ENCODE peak calls at places on chromosome 13, in four cellular contexts. One of them, this sample, is unnamed.

GRCh38 chr13:93745884-93746283 is 519.3 kb downstream of the GPC6 start:
- DNase-seq in CD4-positive, alpha-beta T cell: no peak
- DNase-seq in lung: no peak
- DNase-seq in caudate nucleus: no peak
- DNase-seq in this sample: no peak

GRCh38 chr13:26340812-26341211 is 86.9 kb downstream of the CDK8 start:
- DNase-seq in caudate nucleus: no peak
- DNase-seq in CD4-positive, alpha-beta T cell: no peak
- DNase-seq in lung: no peak
- DNase-seq in this sample: no peak

GRCh38 chr13:48950507-48950886 is 25.2 kb upstream of the FNDC3A start:
- DNase-seq in lung: no peak
- DNase-seq in CD4-positive, alpha-beta T cell: no peak
- DNase-seq in caudate nucleus: no peak
- DNase-seq in this sample: no peak

GRCh38 chr13:111602874-111603273 is 282.4 kb downstream of the TEX29 start:
- DNase-seq in caudate nucleus: no peak
- DNase-seq in lung: no peak
- DNase-seq in CD4-positive, alpha-beta T cell: no peak
- DNase-seq in this sample: no peak

GRCh38 chr13:49810825-49811526 is 18.5 kb upstream of the KPNA3 start:
- DNase-seq in caudate nucleus: no peak
- DNase-seq in lung: no peak
- DNase-seq in CD4-positive, alpha-beta T cell: no peak
- DNase-seq in this sample: no peak

GRCh38 chr13:110001622-110002275 is 215.4 kb upstream of the IRS2 start:
- DNase-seq in lung: no peak
- DNase-seq in caudate nucleus: no peak
- DNase-seq in CD4-positive, alpha-beta T cell: no peak
- DNase-seq in this sample: no peak

GRCh38 chr13:45415112-45415511 is 3.1 kb downstream of the SLC25A30 start:
- DNase-seq in caudate nucleus: no peak
- DNase-seq in lung: no peak
- DNase-seq in CD4-positive, alpha-beta T cell: no peak
- DNase-seq in this sample: no peak

GRCh38 chr13:108915095-108915633 is 285.8 kb downstream of the MYO16 start:
- DNase-seq in lung: no peak
- DNase-seq in caudate nucleus: no peak
- DNase-seq in CD4-positive, alpha-beta T cell: no peak
- DNase-seq in this sample: no peak

GRCh38 chr13:36420437-36420891 is 11.8 kb upstream of the CCNA1 start:
- DNase-seq in CD4-positive, alpha-beta T cell: peak
- DNase-seq in caudate nucleus: peak
- DNase-seq in lung: peak
- DNase-seq in this sample: peak

GRCh38 chr13:28819748-28820098 is 416 bp upstream of the MTUS2 start:
- DNase-seq in lung: no peak
- DNase-seq in CD4-positive, alpha-beta T cell: peak
- DNase-seq in caudate nucleus: peak
- DNase-seq in this sample: no peak

GRCh38 chr13:98890920-98891319 is 86.9 kb downstream of the DOCK9 start:
- DNase-seq in caudate nucleus: no peak
- DNase-seq in lung: no peak
- DNase-seq in CD4-positive, alpha-beta T cell: no peak
- DNase-seq in this sample: no peak

GRCh38 chr13:98466634-98467236 is 110.2 kb downstream of the STK24 start:
- DNase-seq in CD4-positive, alpha-beta T cell: peak
- DNase-seq in caudate nucleus: no peak
- DNase-seq in lung: no peak
- DNase-seq in this sample: no peak

GRCh38 chr13:75798353-75799245 is 162.5 kb downstream of the LMO7 start:
- DNase-seq in CD4-positive, alpha-beta T cell: no peak
- DNase-seq in caudate nucleus: no peak
- DNase-seq in lung: no peak
- DNase-seq in this sample: no peak

GRCh38 chr13:26919311-26919710 is 158.7 kb upstream of the GPR12 start:
- DNase-seq in CD4-positive, alpha-beta T cell: no peak
- DNase-seq in caudate nucleus: no peak
- DNase-seq in lung: no peak
- DNase-seq in this sample: no peak

GRCh38 chr13:80100636-80101035 is 240.3 kb downstream of the SPRY2 start:
- DNase-seq in CD4-positive, alpha-beta T cell: no peak
- DNase-seq in caudate nucleus: no peak
- DNase-seq in lung: no peak
- DNase-seq in this sample: no peak

GRCh38 chr13:110562696-110563462 is 1.4 kb upstream of the RAB20 start:
- DNase-seq in caudate nucleus: no peak
- DNase-seq in lung: no peak
- DNase-seq in CD4-positive, alpha-beta T cell: no peak
- DNase-seq in this sample: no peak

GRCh38 chr13:97430296-97430695 is 3.7 kb upstream of the RAP2A start:
- DNase-seq in lung: no peak
- DNase-seq in caudate nucleus: no peak
- DNase-seq in CD4-positive, alpha-beta T cell: no peak
- DNase-seq in this sample: no peak

GRCh38 chr13:77697208-77698103 is at the start of gene SLAIN1:
- DNase-seq in caudate nucleus: peak
- DNase-seq in lung: peak
- DNase-seq in CD4-positive, alpha-beta T cell: peak
- DNase-seq in this sample: peak

GRCh38 chr13:97068964-97069815 is 74.9 kb upstream of the OXGR1 start:
- DNase-seq in lung: no peak
- DNase-seq in caudate nucleus: no peak
- DNase-seq in CD4-positive, alpha-beta T cell: no peak
- DNase-seq in this sample: no peak

GRCh38 chr13:46640843-46641242 is 87.9 kb downstream of the LRCH1 start:
- DNase-seq in CD4-positive, alpha-beta T cell: no peak
- DNase-seq in lung: no peak
- DNase-seq in caudate nucleus: no peak
- DNase-seq in this sample: no peak

GRCh38 chr13:70191034-70191433 is 82.8 kb upstream of the KLHL1 start:
- DNase-seq in caudate nucleus: no peak
- DNase-seq in lung: no peak
- DNase-seq in CD4-positive, alpha-beta T cell: no peak
- DNase-seq in this sample: no peak

GRCh38 chr13:38979891-38980627 is 10.6 kb downstream of the STOML3 start:
- DNase-seq in CD4-positive, alpha-beta T cell: no peak
- DNase-seq in lung: no peak
- DNase-seq in caudate nucleus: peak
- DNase-seq in this sample: peak

GRCh38 chr13:39016087-39016486 is 21.8 kb downstream of the PROSER1 start:
- DNase-seq in CD4-positive, alpha-beta T cell: no peak
- DNase-seq in lung: no peak
- DNase-seq in caudate nucleus: no peak
- DNase-seq in this sample: no peak

GRCh38 chr13:101893021-101893420 is 440.5 kb downstream of the ITGBL1 start:
- DNase-seq in lung: no peak
- DNase-seq in caudate nucleus: no peak
- DNase-seq in CD4-positive, alpha-beta T cell: no peak
- DNase-seq in this sample: no peak

GRCh38 chr13:109833071-109833470 is 46.7 kb upstream of the IRS2 start:
- DNase-seq in lung: no peak
- DNase-seq in CD4-positive, alpha-beta T cell: no peak
- DNase-seq in caudate nucleus: no peak
- DNase-seq in this sample: no peak

GRCh38 chr13:64591981-64592380 is 2638.2 kb downstream of the PCDH9 start:
- DNase-seq in caudate nucleus: no peak
- DNase-seq in CD4-positive, alpha-beta T cell: no peak
- DNase-seq in lung: no peak
- DNase-seq in this sample: no peak

GRCh38 chr13:43316997-43317396 is 293.6 kb downstream of the DNAJC15 start:
- DNase-seq in caudate nucleus: peak
- DNase-seq in CD4-positive, alpha-beta T cell: no peak
- DNase-seq in lung: no peak
- DNase-seq in this sample: no peak

GRCh38 chr13:65188691-65189090 is 2041.4 kb downstream of the PCDH9 start:
- DNase-seq in CD4-positive, alpha-beta T cell: no peak
- DNase-seq in caudate nucleus: no peak
- DNase-seq in lung: no peak
- DNase-seq in this sample: no peak

GRCh38 chr13:66402546-66402945 is 827.6 kb downstream of the PCDH9 start:
- DNase-seq in lung: no peak
- DNase-seq in CD4-positive, alpha-beta T cell: no peak
- DNase-seq in caudate nucleus: no peak
- DNase-seq in this sample: no peak

GRCh38 chr13:87089391-87089790 is 581.8 kb upstream of the SLITRK5 start:
- DNase-seq in caudate nucleus: no peak
- DNase-seq in lung: no peak
- DNase-seq in CD4-positive, alpha-beta T cell: no peak
- DNase-seq in this sample: no peak

GRCh38 chr13:27079421-27079958 is 92.1 kb downstream of the USP12 start:
- DNase-seq in caudate nucleus: no peak
- DNase-seq in lung: no peak
- DNase-seq in CD4-positive, alpha-beta T cell: no peak
- DNase-seq in this sample: no peak

GRCh38 chr13:99501952-99502310 is 659 bp downstream of the TM9SF2 start:
- DNase-seq in lung: no peak
- DNase-seq in CD4-positive, alpha-beta T cell: no peak
- DNase-seq in caudate nucleus: no peak
- DNase-seq in this sample: peak

GRCh38 chr13:30569901-30570576 is 47.7 kb upstream of the USPL1 start:
- DNase-seq in CD4-positive, alpha-beta T cell: no peak
- DNase-seq in lung: no peak
- DNase-seq in caudate nucleus: no peak
- DNase-seq in this sample: no peak

GRCh38 chr13:62321895-62322294 is 906.2 kb upstream of the PCDH20 start:
- DNase-seq in lung: no peak
- DNase-seq in CD4-positive, alpha-beta T cell: no peak
- DNase-seq in caudate nucleus: no peak
- DNase-seq in this sample: no peak

GRCh38 chr13:74171621-74172020 is 37.4 kb upstream of the KLF12 start:
- DNase-seq in caudate nucleus: no peak
- DNase-seq in CD4-positive, alpha-beta T cell: no peak
- DNase-seq in lung: no peak
- DNase-seq in this sample: no peak

GRCh38 chr13:97018029-97018819 is 23.9 kb upstream of the OXGR1 start:
- DNase-seq in CD4-positive, alpha-beta T cell: peak
- DNase-seq in lung: peak
- DNase-seq in caudate nucleus: peak
- DNase-seq in this sample: peak

GRCh38 chr13:89969996-89970709 is 1377.3 kb upstream of the MIR17HG start:
- DNase-seq in CD4-positive, alpha-beta T cell: no peak
- DNase-seq in caudate nucleus: no peak
- DNase-seq in lung: no peak
- DNase-seq in this sample: no peak

GRCh38 chr13:23610187-23610576 is 40.0 kb downstream of the TNFRSF19 start:
- DNase-seq in CD4-positive, alpha-beta T cell: no peak
- DNase-seq in lung: no peak
- DNase-seq in caudate nucleus: no peak
- DNase-seq in this sample: no peak

GRCh38 chr13:23609414-23610186 is 39.4 kb downstream of the TNFRSF19 start:
- DNase-seq in CD4-positive, alpha-beta T cell: no peak
- DNase-seq in caudate nucleus: no peak
- DNase-seq in lung: peak
- DNase-seq in this sample: no peak

GRCh38 chr13:23612182-23612581 is 42.0 kb downstream of the TNFRSF19 start:
- DNase-seq in CD4-positive, alpha-beta T cell: no peak
- DNase-seq in caudate nucleus: no peak
- DNase-seq in lung: no peak
- DNase-seq in this sample: no peak

GRCh38 chr13:23608704-23609413 is 38.6 kb downstream of the TNFRSF19 start:
- DNase-seq in CD4-positive, alpha-beta T cell: no peak
- DNase-seq in lung: peak
- DNase-seq in caudate nucleus: no peak
- DNase-seq in this sample: no peak

GRCh38 chr13:23610966-23611486 is 40.8 kb downstream of the TNFRSF19 start:
- DNase-seq in CD4-positive, alpha-beta T cell: no peak
- DNase-seq in caudate nucleus: no peak
- DNase-seq in lung: no peak
- DNase-seq in this sample: no peak
- H3K27ac ChIP-seq in CD4-positive, alpha-beta T cell: no peak
- H3K27ac ChIP-seq in caudate nucleus: no peak
- H3K27ac ChIP-seq in lung: no peak
- H3K27ac ChIP-seq in this sample: no peak

GRCh38 chr13:41132512-41133152 is at the start of gene KBTBD6:
- DNase-seq in CD4-positive, alpha-beta T cell: peak
- DNase-seq in caudate nucleus: peak
- DNase-seq in lung: peak
- DNase-seq in this sample: peak

GRCh38 chr13:41130356-41130755 is 2.2 kb downstream of the KBTBD6 start:
- DNase-seq in caudate nucleus: no peak
- DNase-seq in lung: no peak
- DNase-seq in CD4-positive, alpha-beta T cell: no peak
- DNase-seq in this sample: no peak

GRCh38 chr13:41136396-41137031 is 3.9 kb upstream of the KBTBD6 start:
- DNase-seq in CD4-positive, alpha-beta T cell: no peak
- DNase-seq in lung: no peak
- DNase-seq in caudate nucleus: no peak
- DNase-seq in this sample: no peak

GRCh38 chr13:41137241-41137640 is 4.6 kb upstream of the KBTBD6 start:
- DNase-seq in caudate nucleus: no peak
- DNase-seq in CD4-positive, alpha-beta T cell: no peak
- DNase-seq in lung: no peak
- DNase-seq in this sample: no peak

DNA sequence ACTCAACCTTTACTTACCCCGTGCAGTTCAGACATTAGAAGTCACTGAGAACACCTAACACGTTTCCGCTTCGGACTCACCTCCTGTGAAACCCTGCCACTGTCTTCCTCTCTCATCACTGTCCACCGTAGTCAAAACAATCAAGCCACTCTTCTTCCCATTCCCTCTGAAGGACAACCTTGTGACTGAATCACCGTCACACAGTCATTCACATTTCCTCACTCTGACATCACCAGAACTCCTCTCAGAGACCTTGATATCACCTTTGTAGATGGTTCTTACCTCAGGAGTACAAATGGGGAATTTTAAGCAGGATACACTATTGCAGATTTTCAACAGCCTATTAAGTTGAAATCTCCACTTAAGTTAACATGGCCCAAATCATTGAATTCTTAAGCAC is 1.3 kb upstream of the KBTBD6 start:
- DNase-seq in caudate nucleus: no peak
- DNase-seq in lung: no peak
- DNase-seq in CD4-positive, alpha-beta T cell: no peak
- DNase-seq in this sample: no peak
- H3K27ac ChIP-seq in caudate nucleus: no peak
- H3K27ac ChIP-seq in lung: no peak
- H3K27ac ChIP-seq in CD4-positive, alpha-beta T cell: no peak
- H3K27ac ChIP-seq in this sample: no peak

GRCh38 chr13:113857531-113858195 is 6.2 kb downstream of the GAS6 start:
- DNase-seq in caudate nucleus: no peak
- DNase-seq in lung: no peak
- DNase-seq in CD4-positive, alpha-beta T cell: no peak
- DNase-seq in this sample: no peak
- H3K27ac ChIP-seq in caudate nucleus: peak
- H3K27ac ChIP-seq in lung: no peak
- H3K27ac ChIP-seq in CD4-positive, alpha-beta T cell: no peak
- H3K27ac ChIP-seq in this sample: peak

DNA sequence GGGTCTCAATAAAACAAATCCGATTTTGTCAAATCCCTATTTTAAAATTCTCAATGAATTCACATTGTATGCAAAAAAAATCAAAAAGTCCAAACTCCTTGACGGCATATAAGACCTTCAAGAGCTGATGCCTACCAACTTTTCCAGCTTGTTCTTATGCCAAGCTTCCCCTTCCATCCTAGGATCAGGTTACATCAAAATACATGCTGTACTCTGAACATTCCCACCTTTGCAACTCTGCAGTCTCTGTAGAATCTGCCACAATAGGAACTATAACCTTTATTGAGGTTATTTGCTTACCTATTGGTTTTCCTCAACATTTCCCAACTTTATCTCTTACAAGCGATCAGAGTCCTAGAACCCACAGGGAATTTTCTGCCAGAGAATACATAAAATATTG is 7.9 kb downstream of the KBTBD7 start:
- DNase-seq in CD4-positive, alpha-beta T cell: no peak
- DNase-seq in lung: no peak
- DNase-seq in caudate nucleus: no peak
- DNase-seq in this sample: no peak
- H3K27ac ChIP-seq in CD4-positive, alpha-beta T cell: no peak
- H3K27ac ChIP-seq in lung: no peak
- H3K27ac ChIP-seq in caudate nucleus: no peak
- H3K27ac ChIP-seq in this sample: no peak